ENCODE peak calls at places on chromosomes 2 and 18, in seven cellular contexts. Q is RWPE1; D is K562; C is colonic mucosa; W is thyroid gland; K is CD4-positive, alpha-beta T cell; B is testis. T is an unnamed sample.

GRCh38 chr2:226649871-226650660 is 149.6 kb downstream of the IRS1 start:
- DNase-seq in Q (peak), D (no peak), C (peak), W (peak), K (peak), B (peak), T (peak)

GRCh38 chr18:79068946-79069791 is at the start of gene ATP9B:
- DNase-seq in Q (peak), D (peak), C (peak), W (peak), K (peak), B (peak), T (peak)

GRCh38 chr2:43142921-43143438 is 83.4 kb downstream of the ZFP36L2 start:
- DNase-seq in Q (no peak), D (peak), C (peak), W (no peak), K (no peak), B (no peak), T (no peak)

GRCh38 chr18:73881396-73881795 is 266.2 kb downstream of the FBXO15 start:
- DNase-seq in Q (no peak), D (no peak), C (no peak), W (no peak), K (no peak), B (no peak), T (no peak)

GRCh38 chr18:53796042-53796729 is 428.3 kb downstream of the MBD2 start:
- DNase-seq in Q (peak), D (no peak), C (peak), W (no peak), K (no peak), B (no peak), T (no peak)

GRCh38 chr2:70707706-70708105 is 60.3 kb downstream of the ADD2 start:
- DNase-seq in Q (no peak), D (no peak), C (no peak), W (no peak), K (no peak), B (no peak), T (no peak)

GRCh38 chr2:43005211-43005974 is 213.0 kb upstream of the HAAO start:
- DNase-seq in Q (no peak), D (no peak), C (peak), W (peak), K (no peak), B (peak), T (no peak)

GRCh38 chr2:175834472-175834871 is 167.6 kb downstream of the LNPK start:
- DNase-seq in Q (no peak), D (no peak), C (no peak), W (no peak), K (no peak), B (no peak), T (no peak)

GRCh38 chr2:135845997-135846396 is 9.0 kb upstream of the LCT start:
- DNase-seq in Q (no peak), D (no peak), C (no peak), W (peak), K (no peak), B (no peak), T (no peak)

GRCh38 chr2:207692206-207693065 is 19.0 kb upstream of the CCNYL1 start:
- DNase-seq in Q (no peak), D (peak), C (peak), W (peak), K (peak), B (peak), T (peak)
- TF ChIP-seq CTCF in Q (no peak), D (peak), C (peak), W (peak), K (peak), B (no peak), T (peak)

GRCh38 chr2:171675810-171676345 is 11.4 kb upstream of the DYNC1I2 start:
- DNase-seq in Q (no peak), D (no peak), C (no peak), W (no peak), K (no peak), B (no peak), T (no peak)
- TF ChIP-seq CTCF in Q (no peak), D (no peak), C (no peak), W (no peak), K (no peak), B (no peak), T (no peak)

DNA sequence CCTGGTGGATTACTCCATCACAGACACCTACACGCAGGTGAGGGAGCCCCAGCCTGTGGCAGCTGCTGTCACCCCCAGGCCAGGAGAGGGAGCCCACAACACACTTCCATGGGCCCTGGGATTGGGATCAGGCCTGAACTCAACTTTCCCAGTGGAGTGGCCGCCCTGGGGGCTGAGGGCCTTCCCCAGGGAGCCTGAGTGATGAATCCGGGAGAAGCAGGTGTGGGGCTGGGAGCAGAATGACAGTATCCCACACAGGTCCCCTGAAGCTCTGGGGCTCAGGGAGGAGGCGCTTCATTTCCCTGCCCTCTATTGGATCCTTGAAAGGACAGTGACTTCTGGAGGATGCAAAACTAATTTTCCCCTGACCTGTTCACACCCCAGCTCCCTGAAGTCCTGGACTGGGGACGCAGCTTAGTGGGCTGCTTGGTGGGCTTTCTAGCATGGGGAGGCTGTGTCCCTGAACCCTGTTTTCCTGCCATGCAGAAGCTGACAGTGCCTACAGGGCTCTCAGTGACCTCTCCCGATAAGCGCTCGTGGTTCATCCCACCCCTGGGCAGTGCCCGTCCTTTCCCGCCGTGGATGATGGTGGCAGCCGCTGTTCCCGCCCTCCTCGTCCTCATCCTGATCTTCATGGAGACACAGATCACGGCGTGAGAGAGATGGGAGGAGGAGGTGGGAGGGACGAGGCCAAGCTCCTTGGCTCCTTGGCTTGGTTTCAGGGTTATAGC is 11.0 kb downstream of the SLC4A3 start:
- DNase-seq in Q (peak), D (no peak), C (no peak), W (no peak), K (no peak), B (no peak), T (no peak)
- TF ChIP-seq CTCF in Q (no peak), D (peak), C (no peak), W (no peak), K (no peak), B (no peak), T (no peak)

GRCh38 chr2:39705638-39706037 is 39.9 kb downstream of the TMEM178A start:
- DNase-seq in Q (no peak), D (no peak), C (no peak), W (no peak), K (no peak), B (no peak), T (no peak)

GRCh38 chr2:39706350-39706749 is 40.6 kb downstream of the TMEM178A start:
- DNase-seq in Q (no peak), D (no peak), C (no peak), W (no peak), K (no peak), B (no peak), T (no peak)

GRCh38 chr2:39703473-39703872 is 37.8 kb downstream of the TMEM178A start:
- DNase-seq in Q (no peak), D (no peak), C (no peak), W (no peak), K (no peak), B (no peak), T (no peak)

GRCh38 chr2:39706945-39707344 is 41.2 kb downstream of the TMEM178A start:
- DNase-seq in Q (no peak), D (no peak), C (no peak), W (no peak), K (no peak), B (no peak), T (no peak)

DNA sequence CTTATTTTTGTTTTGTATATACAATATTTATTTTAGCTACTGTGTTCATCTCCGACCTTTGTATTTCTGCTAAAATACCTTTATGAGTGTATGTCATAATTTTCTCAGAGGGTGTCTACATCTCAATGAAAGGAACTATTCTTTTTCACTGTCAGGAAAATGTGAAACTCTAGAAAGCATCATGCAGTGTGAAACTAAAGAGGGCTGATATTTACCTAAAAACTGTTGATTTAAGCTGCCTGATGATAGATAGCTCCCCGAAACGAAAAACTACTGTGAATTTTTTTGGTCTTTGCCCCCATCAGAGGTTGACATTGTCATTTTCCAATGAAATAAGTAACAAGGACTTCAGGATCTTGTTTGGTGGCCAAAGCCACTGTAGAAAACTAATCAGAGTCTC is 38.8 kb downstream of the TMEM178A start:
- DNase-seq in Q (no peak), D (no peak), C (no peak), W (no peak), K (no peak), B (no peak), T (no peak)
- TF ChIP-seq CTCF in Q (no peak), D (no peak), C (no peak), W (no peak), K (no peak), B (no peak), T (no peak)

DNA sequence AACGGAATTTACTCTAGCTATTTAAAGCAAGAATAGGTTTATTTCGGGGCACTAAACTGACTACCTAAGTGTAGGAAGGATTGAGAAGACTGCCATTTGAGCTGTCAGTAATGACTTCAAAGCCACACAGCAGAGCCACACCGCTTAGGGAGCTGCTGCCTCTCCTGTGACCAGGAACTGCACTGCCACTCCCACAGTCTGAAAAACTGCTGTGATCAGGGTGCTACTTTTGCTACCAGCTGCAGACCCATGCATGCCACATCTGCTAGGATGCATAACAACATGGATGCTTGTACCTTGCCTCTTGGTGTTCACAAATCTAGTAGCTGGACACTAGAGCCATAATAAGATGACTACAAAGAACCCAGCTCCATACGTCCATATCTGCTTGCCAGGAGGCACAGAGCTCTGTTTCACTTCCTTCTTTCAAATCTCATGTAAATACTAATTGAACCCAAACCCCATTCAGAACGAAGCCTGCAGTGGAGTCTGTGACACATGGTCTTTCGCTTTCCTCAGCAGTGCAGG is 2.2 kb downstream of the DSG2 start:
- DNase-seq in Q (no peak), D (no peak), C (peak), W (no peak), K (no peak), B (no peak), T (peak)
- TF ChIP-seq CTCF in Q (no peak), D (no peak), C (no peak), W (no peak), K (no peak), B (no peak), T (no peak)

T was measured in nephron progenitor cell.